ENCODE peak calls at places on chromosomes 5 and 9, in eight cellular contexts. I is lung microvascular endothelial cell, O is EL, H is AG04449, B is germinal center, C is activated gamma-delta T cell treated with Interleukin-2 at 50 U/mL for 16 hours, M is mesothelial cell of epicardium, G is HS-5. A is an unnamed sample.

GRCh38 chr5:154708845-154709244 is 46.3 kb upstream of the LARP1 start:
- DNase-seq in G (no peak), M (no peak), O (peak; percentile 26), I (no peak), C (no peak), B (no peak), H (no peak), A (no peak)

GRCh38 chr9:107049046-107049824 is 186.3 kb downstream of the ZNF462 start:
- DNase-seq in G (no peak), B (no peak), O (peak; percentile 43), C (no peak), I (no peak), H (no peak), M (no peak), A (no peak)

GRCh38 chr5:180421672-180422071 is 68.5 kb upstream of the GFPT2 start:
- DNase-seq in G (no peak), H (no peak), B (no peak), M (no peak), I (no peak), O (no peak), C (no peak), A (no peak)

GRCh38 chr5:2441496-2442180 is 309.8 kb downstream of the IRX2 start:
- DNase-seq in B (no peak), H (no peak), C (no peak), G (no peak), M (no peak), O (no peak), I (no peak), A (no peak)

GRCh38 chr9:90896231-90896630 is 94.6 kb downstream of the SYK start:
- DNase-seq in O (no peak), B (no peak), I (no peak), H (no peak), C (no peak), M (no peak), G (no peak), A (no peak)

GRCh38 chr9:86669442-86669841 is 277.9 kb downstream of the GAS1 start:
- DNase-seq in C (no peak), B (no peak), I (no peak), H (no peak), G (no peak), M (no peak), O (no peak), A (no peak)

GRCh38 chr5:98927242-98927987 is 1.4 kb downstream of the CHD1 start:
- DNase-seq in B (peak; percentile 24), I (peak; percentile 49), M (no peak), G (no peak), O (peak; percentile 65), H (no peak), C (peak; percentile 53), A (peak; percentile 21)

GRCh38 chr5:158414780-158415179 is 555.8 kb upstream of the CLINT1 start:
- DNase-seq in B (no peak), I (peak; percentile 2), G (no peak), H (peak; percentile 60), C (no peak), M (no peak), O (peak; percentile 89), A (no peak)

GRCh38 chr9:125484632-125485282 is 222.3 kb downstream of the MAPKAP1 start:
- DNase-seq in M (no peak), G (peak; percentile 37), C (no peak), H (peak; percentile 61), I (no peak), B (no peak), O (peak; percentile 82), A (no peak)

GRCh38 chr5:69217154-69217731 is 17.4 kb upstream of the CDK7 start:
- DNase-seq in B (peak; percentile 97), G (no peak), C (peak; percentile 92), M (no peak), H (no peak), O (no peak), I (peak; percentile 92), A (no peak)

GRCh38 chr9:120729796-120730195 is 15.5 kb upstream of the MEGF9 start:
- DNase-seq in O (no peak), I (no peak), B (no peak), G (no peak), C (no peak), M (no peak), H (no peak), A (peak; percentile 91)

GRCh38 chr5:73902327-73903051 is 276.5 kb downstream of the ARHGEF28 start:
- DNase-seq in C (no peak), I (peak; percentile 79), M (no peak), B (peak; percentile 21), G (peak; percentile 29), H (peak; percentile 28), O (peak; percentile 65), A (no peak)

GRCh38 chr9:70421272-70422180 is 7.1 kb upstream of the KLF9 start:
- DNase-seq in I (no peak), O (peak; percentile 59), C (peak; percentile 37), H (no peak), M (no peak), B (peak; percentile 18), G (no peak), A (no peak)

GRCh38 chr5:17081142-17081541 is 136.3 kb upstream of the BASP1 start:
- DNase-seq in G (no peak), M (no peak), O (peak; percentile 29), C (no peak), I (no peak), H (no peak), B (no peak), A (no peak)

GRCh38 chr9:91847576-91847975 is 102.5 kb downstream of the ROR2 start:
- DNase-seq in B (no peak), G (no peak), O (peak; percentile 22), C (no peak), M (no peak), I (no peak), H (no peak), A (no peak)

GRCh38 chr9:81266674-81267073 is 422.7 kb downstream of the TLE1 start:
- DNase-seq in B (no peak), C (no peak), I (no peak), H (no peak), M (no peak), O (peak; percentile 56), G (peak; percentile 67), A (peak; percentile 14)

GRCh38 chr5:81924467-81924866 is 47.4 kb upstream of the ATG10 start:
- DNase-seq in H (no peak), C (no peak), I (no peak), B (no peak), G (no peak), O (no peak), M (no peak), A (no peak)

GRCh38 chr9:78292026-78292425 is 4.9 kb upstream of the PSAT1 start:
- DNase-seq in M (no peak), O (no peak), C (no peak), G (no peak), H (no peak), B (no peak), I (no peak), A (no peak)

GRCh38 chr9:96109718-96110351 is 192.1 kb downstream of the HSD17B3 start:
- DNase-seq in M (no peak), B (no peak), C (no peak), I (no peak), G (no peak), O (peak; percentile 19), H (no peak), A (no peak)

GRCh38 chr5:178340187-178340586 is 107.6 kb upstream of the PHYKPL start:
- DNase-seq in I (no peak), C (no peak), B (no peak), G (no peak), H (no peak), M (no peak), O (no peak), A (peak; percentile 80)

GRCh38 chr9:78856144-78856543 is 559.2 kb downstream of the PSAT1 start:
- DNase-seq in G (no peak), B (no peak), I (no peak), C (no peak), H (no peak), M (no peak), O (no peak), A (no peak)

GRCh38 chr9:127388037-127388855 is 8.7 kb upstream of the SLC2A8 start:
- DNase-seq in O (peak; percentile 98), M (peak; percentile 70), I (no peak), C (peak; percentile 82), H (peak; percentile 84), B (no peak), G (peak; percentile 93), A (peak; percentile 89)

GRCh38 chr5:178346607-178347334 is 114.2 kb upstream of the PHYKPL start:
- DNase-seq in H (no peak), M (no peak), B (no peak), I (no peak), G (no peak), O (no peak), C (no peak), A (no peak)

GRCh38 chr9:32940740-32941139 is 60.7 kb downstream of the APTX start:
- DNase-seq in M (no peak), I (no peak), H (no peak), G (no peak), C (no peak), O (no peak), B (no peak), A (no peak)

GRCh38 chr5:51414516-51414915 is 31.3 kb downstream of the ISL1 start:
- DNase-seq in G (no peak), O (no peak), H (no peak), B (no peak), C (no peak), I (no peak), M (no peak), A (no peak)